ENCODE peak calls at places on chromosomes 3 and 15, in four cellular contexts. X is lower leg skin, T is dorsolateral prefrontal cortex, U is GM13976. S is an unnamed sample.

GRCh38 chr3:177357352-177358084 is 160.2 kb upstream of the TBL1XR1 start:
- DNase-seq in U (no peak), T (no peak), X (no peak), S (no peak)

GRCh38 chr3:35679409-35680080 is 40.2 kb downstream of the ARPP21 start:
- DNase-seq in X (no peak), U (no peak), T (no peak), S (no peak)

GRCh38 chr3:38658886-38659285 is 9.4 kb upstream of the SCN5A start:
- DNase-seq in U (no peak), T (no peak), X (no peak), S (no peak)

GRCh38 chr3:138381413-138381901 is 33.1 kb downstream of the MRAS start:
- DNase-seq in T (peak), X (no peak), U (no peak), S (no peak)

GRCh38 chr15:64844576-64845140 is 2.9 kb downstream of the PLEKHO2 start:
- DNase-seq in U (no peak), T (no peak), X (no peak), S (no peak)

GRCh38 chr15:27495963-27496459 is 525.0 kb downstream of the GABRG3 start:
- DNase-seq in U (no peak), X (no peak), T (no peak), S (no peak)

GRCh38 chr3:60542981-60543380 is 708.3 kb downstream of the FHIT start:
- DNase-seq in T (no peak), X (no peak), U (no peak), S (no peak)

GRCh38 chr3:116777181-116777840 is 67.7 kb downstream of the TUSC7 start:
- DNase-seq in X (no peak), T (no peak), U (no peak), S (no peak)

GRCh38 chr3:149417174-149417573 is 39.7 kb upstream of the TM4SF1 start:
- DNase-seq in U (peak), X (no peak), T (no peak), S (no peak)

GRCh38 chr3:146044046-146044445 is 116.9 kb downstream of the PLOD2 start:
- DNase-seq in U (no peak), T (no peak), X (no peak), S (no peak)

DNA sequence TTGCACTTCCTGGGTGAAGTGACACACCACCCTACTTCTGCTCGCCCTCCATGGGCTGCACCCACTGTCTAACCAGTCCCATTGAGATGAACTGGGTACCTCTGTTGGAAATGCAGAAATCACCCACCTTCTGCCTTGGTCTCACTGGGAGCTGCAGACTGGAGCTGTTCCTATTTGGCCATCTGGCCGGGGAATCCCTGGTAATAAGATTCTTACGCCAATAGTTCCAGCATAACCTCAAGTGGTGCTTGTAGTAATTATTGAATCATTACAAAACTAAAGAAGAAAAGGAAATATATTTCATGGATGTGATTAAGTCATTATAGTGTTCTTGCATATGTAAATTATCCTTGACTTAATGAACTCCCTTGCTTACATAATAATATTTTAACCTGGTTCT is 841.9 kb downstream of the CADM2 start:
- DNase-seq in U (no peak), T (no peak), X (no peak), S (no peak)
- TF ChIP-seq CTCF in U (no peak), T (no peak), X (no peak), S (no peak)

GRCh38 chr3:32684800-32685603 is at the start of gene CNOT10:
- DNase-seq in U (peak), X (peak), T (peak), S (peak)

GRCh38 chr3:32685604-32686185 is 707 bp downstream of the CNOT10 start:
- DNase-seq in T (no peak), U (peak), X (peak), S (no peak)

GRCh38 chr3:32686713-32687112 is 1.7 kb downstream of the CNOT10 start:
- DNase-seq in X (no peak), T (no peak), U (no peak), S (no peak)

GRCh38 chr3:32681811-32682210 is 3.2 kb upstream of the CNOT10 start:
- DNase-seq in T (no peak), U (no peak), X (no peak), S (no peak)

DNA sequence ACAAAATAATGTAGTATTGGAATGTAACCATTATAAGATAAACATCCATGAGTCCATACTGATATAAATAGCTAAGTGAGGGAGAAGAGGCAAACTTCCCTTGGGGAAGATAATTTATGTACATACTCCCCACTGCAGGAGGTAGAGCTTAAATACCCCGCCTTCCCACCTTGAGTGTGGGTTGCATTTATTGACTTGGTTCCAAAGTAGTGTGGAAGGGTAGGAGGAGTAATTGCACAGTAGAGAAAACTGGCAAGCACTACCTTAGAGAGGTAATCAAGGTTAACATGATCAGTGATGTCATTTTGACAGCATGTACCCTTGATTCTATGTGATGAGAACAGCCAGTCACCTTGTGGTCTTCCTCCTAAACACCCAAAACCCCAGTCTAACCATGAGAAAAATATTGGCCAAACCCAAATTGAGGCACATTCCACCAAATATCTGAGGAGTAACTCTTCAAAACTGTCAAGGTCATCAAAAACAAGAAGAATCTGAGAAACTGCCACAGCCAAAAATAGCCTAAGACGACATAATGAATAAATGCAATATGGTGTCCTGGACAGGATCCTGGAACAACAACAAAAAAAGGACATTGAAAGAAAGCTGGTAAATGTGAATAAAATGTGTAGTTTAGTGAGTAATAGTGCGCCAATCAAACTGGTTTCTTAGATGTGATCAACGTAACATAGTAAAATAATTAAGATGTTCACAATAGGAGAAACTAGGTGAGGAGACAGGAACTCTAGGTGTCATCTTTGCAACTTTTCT is 774 bp upstream of the CNOT10 start:
- DNase-seq in X (no peak), U (no peak), T (no peak), S (no peak)
- TF ChIP-seq CTCF in X (no peak), U (no peak), T (no peak), S (no peak)

GRCh38 chr15:48333553-48333952 is 2.3 kb downstream of the DUT start:
- DNase-seq in X (no peak), U (no peak), T (no peak), S (no peak)

GRCh38 chr15:48331796-48332641 is 790 bp downstream of the DUT start:
- DNase-seq in T (peak), U (peak), X (peak), S (peak)

GRCh38 chr15:48332642-48333034 is 1.4 kb downstream of the DUT start:
- DNase-seq in T (no peak), U (no peak), X (no peak), S (no peak)

GRCh38 chr15:48330045-48330840 is 986 bp upstream of the DUT start:
- DNase-seq in U (no peak), T (no peak), X (no peak), S (no peak)

GRCh38 chr15:48330855-48331795 is at the start of gene DUT:
- DNase-seq in X (peak), T (peak), U (peak), S (peak)
- TF ChIP-seq CTCF in X (no peak), T (no peak), U (no peak), S (no peak)

GRCh38 chr15:75832114-75832513 is 11.1 kb upstream of the UBE2Q2 start:
- DNase-seq in X (no peak), T (no peak), U (no peak), S (no peak)

GRCh38 chr15:75835990-75836952 is 7.0 kb upstream of the UBE2Q2 start:
- DNase-seq in T (no peak), X (no peak), U (no peak), S (no peak)

GRCh38 chr15:75830910-75831805 is 12.1 kb upstream of the UBE2Q2 start:
- DNase-seq in X (no peak), T (no peak), U (no peak), S (no peak)

GRCh38 chr15:75831806-75832102 is 11.5 kb upstream of the UBE2Q2 start:
- DNase-seq in T (no peak), U (no peak), X (no peak), S (no peak)

DNA sequence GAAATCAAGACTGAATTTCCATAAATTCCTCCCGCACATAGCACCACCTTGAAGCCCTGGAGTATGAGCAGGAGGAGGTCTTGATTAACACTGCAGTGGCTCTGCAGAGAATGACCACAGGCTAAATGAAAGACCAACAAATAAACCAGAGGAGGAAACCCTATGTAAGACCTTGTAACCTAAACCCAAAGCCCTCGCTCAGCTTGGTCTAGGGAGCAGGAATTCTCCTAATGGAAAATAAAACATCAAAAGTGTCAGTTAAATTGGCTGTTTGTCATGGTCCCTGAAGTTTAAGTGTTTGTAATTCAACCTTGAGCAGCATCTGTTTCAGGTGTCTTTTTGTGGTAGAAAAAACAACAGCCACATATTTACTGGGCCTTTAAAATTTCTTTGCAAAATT is 9.2 kb upstream of the UBE2Q2 start:
- DNase-seq in T (no peak), U (no peak), X (no peak), S (no peak)
- TF ChIP-seq CTCF in T (no peak), U (no peak), X (no peak), S (no peak)

DNA sequence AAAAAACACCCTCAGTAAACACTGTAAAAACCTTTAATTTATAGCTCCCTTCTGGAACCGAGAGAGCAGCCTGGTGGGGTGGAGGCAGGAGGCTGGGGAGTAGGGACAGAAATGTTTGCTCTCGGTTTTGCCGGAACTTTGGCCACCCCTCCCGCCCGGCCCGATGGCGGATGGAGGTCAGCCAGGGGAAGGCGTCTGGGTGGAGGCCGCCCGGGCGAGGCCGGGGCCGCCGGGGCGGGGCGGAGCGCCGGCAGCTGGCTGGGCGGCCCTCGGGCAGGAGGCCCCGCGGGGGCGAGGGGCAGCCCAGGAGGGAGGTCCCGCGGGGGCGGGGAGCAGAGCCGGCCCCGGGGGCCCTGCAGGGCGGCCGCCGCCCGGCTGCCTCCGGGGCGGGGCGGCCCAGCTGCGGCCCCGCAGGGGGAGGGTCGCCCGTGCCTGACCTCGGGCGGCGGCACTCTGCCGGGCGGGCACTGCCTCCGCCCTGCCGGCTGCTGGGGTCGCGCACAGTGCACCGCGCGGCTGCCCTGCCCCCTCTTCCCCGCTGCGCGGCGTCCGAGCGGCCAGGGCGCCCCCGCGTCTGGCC is 829 bp upstream of the SKIL start:
- DNase-seq in U (peak), X (peak), T (peak), S (peak)
- TF ChIP-seq CTCF in U (peak), X (no peak), T (no peak), S (no peak)

S was measured in mesothelial cell of epicardium.